ENCODE peak calls at places on chromosome 11, in nine cellular contexts. K is tibial nerve; Y is mucosa of gallbladder; X is SW480; B is endothelial cell of umbilical vein; U is ELR; W is cardiac muscle cell; V is WERI-Rb-1; N is activated T-helper 1 cell treated with anti-CD3 and anti-CD28 coated beads, Interleukin-12 subunit alpha, Interleukin-12 subunit beta, Interleukin-2, Interleukin-4 antibody, amounts not matched to agents 30 ng/mL and 10 ng/mL and 1 ng/mL, durations not matched to agents 14 hours and 24 hours and 36 hours. A is an unnamed sample.

GRCh38 chr11:9738700-9739099 is 74.8 kb downstream of the SWAP70 start:
- DNase-seq in K (no peak), Y (no peak), X (no peak), B (no peak), U (no peak), W (no peak), V (no peak), N (no peak), A (peak)

GRCh38 chr11:69944146-69944795 is 125.1 kb upstream of the FGF3 start:
- DNase-seq in K (no peak), Y (no peak), X (no peak), B (no peak), U (no peak), W (no peak), V (no peak), N (no peak), A (no peak)

GRCh38 chr11:91966368-91966767 is 258.2 kb upstream of the FAT3 start:
- DNase-seq in K (no peak), Y (no peak), X (no peak), B (no peak), U (no peak), W (no peak), V (no peak), N (no peak), A (no peak)

GRCh38 chr11:108614086-108614485 is 20.5 kb upstream of the EXPH5 start:
- DNase-seq in K (no peak), Y (no peak), X (no peak), B (no peak), U (peak), W (no peak), V (no peak), N (no peak), A (no peak)

GRCh38 chr11:47518212-47518959 is 34.5 kb downstream of the CELF1 start:
- DNase-seq in K (no peak), Y (no peak), X (no peak), B (peak), U (no peak), W (no peak), V (no peak), N (no peak), A (no peak)

GRCh38 chr11:47616726-47617416 is 22.7 kb upstream of the C1QTNF4 start:
- DNase-seq in K (peak), Y (peak), X (peak), B (peak), U (peak), W (peak), V (peak), N (no peak), A (peak)

GRCh38 chr11:103326070-103326794 is 217.0 kb downstream of the DYNC2H1 start:
- DNase-seq in K (no peak), Y (peak), X (peak), B (peak), U (peak), W (peak), V (peak), N (no peak), A (peak)

GRCh38 chr11:102061276-102061675 is 14.0 kb downstream of the CFAP300 start:
- DNase-seq in K (no peak), Y (no peak), X (no peak), B (peak), U (no peak), W (peak), V (no peak), N (no peak), A (no peak)